ENCODE peak calls at places on chromosome 10, in nine cellular contexts. One of them, this sample, is unnamed.

GRCh38 chr10:51311232-51311631 is 236.9 kb downstream of the PRKG1 start:
- DNase-seq in foreskin fibroblast: no peak
- DNase-seq in sigmoid colon: no peak
- DNase-seq in CD8-positive, alpha-beta memory T cell: no peak
- DNase-seq in AG04450: no peak
- DNase-seq in NB4: no peak
- DNase-seq in adipocyte: peak
- DNase-seq in IMR-90: peak
- DNase-seq in GM23338: no peak
- DNase-seq in this sample: no peak

GRCh38 chr10:101018600-101019439 is 12.1 kb downstream of the PDZD7 start:
- DNase-seq in IMR-90: peak
- DNase-seq in sigmoid colon: no peak
- DNase-seq in foreskin fibroblast: peak
- DNase-seq in CD8-positive, alpha-beta memory T cell: peak
- DNase-seq in GM23338: peak
- DNase-seq in adipocyte: peak
- DNase-seq in NB4: peak
- DNase-seq in AG04450: no peak
- DNase-seq in this sample: peak

GRCh38 chr10:80460399-80461207 is 6.5 kb downstream of the TSPAN14 start:
- DNase-seq in CD8-positive, alpha-beta memory T cell: no peak
- DNase-seq in sigmoid colon: peak
- DNase-seq in NB4: peak
- DNase-seq in AG04450: no peak
- DNase-seq in IMR-90: peak
- DNase-seq in adipocyte: no peak
- DNase-seq in foreskin fibroblast: peak
- DNase-seq in GM23338: peak
- DNase-seq in this sample: peak

GRCh38 chr10:51327432-51327831 is 253.1 kb downstream of the PRKG1 start:
- DNase-seq in AG04450: no peak
- DNase-seq in sigmoid colon: no peak
- DNase-seq in foreskin fibroblast: no peak
- DNase-seq in IMR-90: no peak
- DNase-seq in adipocyte: no peak
- DNase-seq in GM23338: no peak
- DNase-seq in NB4: no peak
- DNase-seq in CD8-positive, alpha-beta memory T cell: no peak
- DNase-seq in this sample: no peak

GRCh38 chr10:17910144-17910789 is 41.5 kb upstream of the SLC39A12 start:
- DNase-seq in adipocyte: peak
- DNase-seq in GM23338: peak
- DNase-seq in foreskin fibroblast: peak
- DNase-seq in NB4: peak
- DNase-seq in sigmoid colon: peak
- DNase-seq in CD8-positive, alpha-beta memory T cell: no peak
- DNase-seq in AG04450: peak
- DNase-seq in IMR-90: peak
- DNase-seq in this sample: peak

GRCh38 chr10:98029149-98030092 is 1.0 kb downstream of the CRTAC1 start:
- DNase-seq in adipocyte: peak
- DNase-seq in sigmoid colon: no peak
- DNase-seq in IMR-90: no peak
- DNase-seq in GM23338: peak
- DNase-seq in NB4: no peak
- DNase-seq in AG04450: no peak
- DNase-seq in foreskin fibroblast: no peak
- DNase-seq in CD8-positive, alpha-beta memory T cell: no peak
- DNase-seq in this sample: no peak

GRCh38 chr10:77637986-77638765 is 568 bp upstream of the KCNMA1 start:
- DNase-seq in adipocyte: peak
- DNase-seq in foreskin fibroblast: peak
- DNase-seq in IMR-90: peak
- DNase-seq in NB4: no peak
- DNase-seq in GM23338: peak
- DNase-seq in AG04450: no peak
- DNase-seq in CD8-positive, alpha-beta memory T cell: no peak
- DNase-seq in sigmoid colon: peak
- DNase-seq in this sample: peak

GRCh38 chr10:95487994-95488393 is 73.2 kb downstream of the SORBS1 start:
- DNase-seq in AG04450: no peak
- DNase-seq in IMR-90: no peak
- DNase-seq in foreskin fibroblast: no peak
- DNase-seq in CD8-positive, alpha-beta memory T cell: no peak
- DNase-seq in adipocyte: no peak
- DNase-seq in sigmoid colon: no peak
- DNase-seq in GM23338: no peak
- DNase-seq in NB4: no peak
- DNase-seq in this sample: no peak

GRCh38 chr10:112509558-112510299 is 62.7 kb downstream of the VTI1A start:
- DNase-seq in sigmoid colon: no peak
- DNase-seq in GM23338: no peak
- DNase-seq in CD8-positive, alpha-beta memory T cell: no peak
- DNase-seq in foreskin fibroblast: no peak
- DNase-seq in AG04450: no peak
- DNase-seq in NB4: no peak
- DNase-seq in adipocyte: no peak
- DNase-seq in IMR-90: no peak
- DNase-seq in this sample: no peak

GRCh38 chr10:116631871-116632295 is 11.1 kb downstream of the PNLIPRP2 start:
- DNase-seq in CD8-positive, alpha-beta memory T cell: no peak
- DNase-seq in GM23338: no peak
- DNase-seq in foreskin fibroblast: no peak
- DNase-seq in IMR-90: no peak
- DNase-seq in sigmoid colon: no peak
- DNase-seq in adipocyte: no peak
- DNase-seq in NB4: no peak
- DNase-seq in AG04450: no peak
- DNase-seq in this sample: no peak

GRCh38 chr10:131846224-131847101 is 54.3 kb upstream of the PPP2R2D start:
- DNase-seq in CD8-positive, alpha-beta memory T cell: no peak
- DNase-seq in foreskin fibroblast: no peak
- DNase-seq in IMR-90: no peak
- DNase-seq in adipocyte: no peak
- DNase-seq in AG04450: no peak
- DNase-seq in NB4: no peak
- DNase-seq in sigmoid colon: no peak
- DNase-seq in GM23338: no peak
- DNase-seq in this sample: no peak

GRCh38 chr10:110273474-110273873 is 31.2 kb downstream of the SMNDC1 start:
- DNase-seq in adipocyte: peak
- DNase-seq in NB4: peak
- DNase-seq in AG04450: peak
- DNase-seq in foreskin fibroblast: peak
- DNase-seq in sigmoid colon: peak
- DNase-seq in IMR-90: peak
- DNase-seq in CD8-positive, alpha-beta memory T cell: no peak
- DNase-seq in GM23338: no peak
- DNase-seq in this sample: peak

GRCh38 chr10:94213980-94214379 is 148.8 kb downstream of the NOC3L start:
- DNase-seq in adipocyte: no peak
- DNase-seq in sigmoid colon: no peak
- DNase-seq in IMR-90: no peak
- DNase-seq in foreskin fibroblast: no peak
- DNase-seq in GM23338: no peak
- DNase-seq in NB4: no peak
- DNase-seq in AG04450: no peak
- DNase-seq in CD8-positive, alpha-beta memory T cell: no peak
- DNase-seq in this sample: no peak

GRCh38 chr10:4046722-4047354 is 261.8 kb upstream of the KLF6 start:
- DNase-seq in sigmoid colon: peak
- DNase-seq in foreskin fibroblast: no peak
- DNase-seq in GM23338: no peak
- DNase-seq in adipocyte: no peak
- DNase-seq in NB4: no peak
- DNase-seq in AG04450: no peak
- DNase-seq in CD8-positive, alpha-beta memory T cell: no peak
- DNase-seq in IMR-90: no peak
- DNase-seq in this sample: peak

GRCh38 chr10:59287587-59287986 is 74.8 kb downstream of the FAM13C start:
- DNase-seq in GM23338: no peak
- DNase-seq in AG04450: no peak
- DNase-seq in CD8-positive, alpha-beta memory T cell: no peak
- DNase-seq in foreskin fibroblast: no peak
- DNase-seq in adipocyte: no peak
- DNase-seq in IMR-90: no peak
- DNase-seq in sigmoid colon: no peak
- DNase-seq in NB4: no peak
- DNase-seq in this sample: no peak

GRCh38 chr10:48444861-48445841 is 138.7 kb downstream of the MAPK8 start:
- DNase-seq in GM23338: peak
- DNase-seq in NB4: no peak
- DNase-seq in CD8-positive, alpha-beta memory T cell: no peak
- DNase-seq in adipocyte: no peak
- DNase-seq in sigmoid colon: peak
- DNase-seq in foreskin fibroblast: no peak
- DNase-seq in IMR-90: no peak
- DNase-seq in AG04450: no peak
- DNase-seq in this sample: no peak

GRCh38 chr10:122140477-122140902 is 130.6 kb upstream of the BTBD16 start:
- DNase-seq in GM23338: no peak
- DNase-seq in AG04450: no peak
- DNase-seq in CD8-positive, alpha-beta memory T cell: no peak
- DNase-seq in sigmoid colon: peak
- DNase-seq in NB4: peak
- DNase-seq in adipocyte: peak
- DNase-seq in foreskin fibroblast: peak
- DNase-seq in IMR-90: peak
- DNase-seq in this sample: peak

GRCh38 chr10:122141821-122142651 is 129.1 kb upstream of the BTBD16 start:
- DNase-seq in NB4: no peak
- DNase-seq in foreskin fibroblast: no peak
- DNase-seq in GM23338: no peak
- DNase-seq in CD8-positive, alpha-beta memory T cell: no peak
- DNase-seq in IMR-90: peak
- DNase-seq in AG04450: no peak
- DNase-seq in adipocyte: no peak
- DNase-seq in sigmoid colon: no peak
- DNase-seq in this sample: peak

GRCh38 chr10:122139226-122139625 is 131.9 kb upstream of the BTBD16 start:
- DNase-seq in foreskin fibroblast: no peak
- DNase-seq in GM23338: no peak
- DNase-seq in AG04450: no peak
- DNase-seq in CD8-positive, alpha-beta memory T cell: no peak
- DNase-seq in NB4: no peak
- DNase-seq in sigmoid colon: no peak
- DNase-seq in adipocyte: no peak
- DNase-seq in IMR-90: no peak
- DNase-seq in this sample: no peak

GRCh38 chr10:122140941-122141623 is 130.0 kb upstream of the BTBD16 start:
- DNase-seq in IMR-90: peak
- DNase-seq in NB4: peak
- DNase-seq in AG04450: peak
- DNase-seq in sigmoid colon: peak
- DNase-seq in CD8-positive, alpha-beta memory T cell: no peak
- DNase-seq in adipocyte: peak
- DNase-seq in GM23338: no peak
- DNase-seq in foreskin fibroblast: peak
- DNase-seq in this sample: peak

GRCh38 chr10:122139627-122140151 is 131.4 kb upstream of the BTBD16 start:
- DNase-seq in sigmoid colon: no peak
- DNase-seq in NB4: no peak
- DNase-seq in AG04450: no peak
- DNase-seq in adipocyte: no peak
- DNase-seq in IMR-90: no peak
- DNase-seq in CD8-positive, alpha-beta memory T cell: no peak
- DNase-seq in foreskin fibroblast: peak
- DNase-seq in GM23338: no peak
- DNase-seq in this sample: peak
- H3K4me3 ChIP-seq in sigmoid colon: no peak
- H3K4me3 ChIP-seq in NB4: no peak
- H3K4me3 ChIP-seq in AG04450: no peak
- H3K4me3 ChIP-seq in adipocyte: no peak
- H3K4me3 ChIP-seq in IMR-90: no peak
- H3K4me3 ChIP-seq in CD8-positive, alpha-beta memory T cell: no peak
- H3K4me3 ChIP-seq in foreskin fibroblast: no peak
- H3K4me3 ChIP-seq in GM23338: no peak
- H3K4me3 ChIP-seq in this sample: no peak

GRCh38 chr10:127990846-127991542 is 84.1 kb downstream of the PTPRE start:
- DNase-seq in sigmoid colon: peak
- DNase-seq in CD8-positive, alpha-beta memory T cell: no peak
- DNase-seq in AG04450: no peak
- DNase-seq in NB4: no peak
- DNase-seq in IMR-90: peak
- DNase-seq in GM23338: no peak
- DNase-seq in foreskin fibroblast: peak
- DNase-seq in adipocyte: no peak
- DNase-seq in this sample: peak
- H3K4me3 ChIP-seq in sigmoid colon: no peak
- H3K4me3 ChIP-seq in CD8-positive, alpha-beta memory T cell: no peak
- H3K4me3 ChIP-seq in AG04450: no peak
- H3K4me3 ChIP-seq in NB4: no peak
- H3K4me3 ChIP-seq in IMR-90: no peak
- H3K4me3 ChIP-seq in GM23338: no peak
- H3K4me3 ChIP-seq in foreskin fibroblast: no peak
- H3K4me3 ChIP-seq in adipocyte: peak
- H3K4me3 ChIP-seq in this sample: no peak

GRCh38 chr10:102280397-102281015 is 35.2 kb downstream of the GBF1 start:
- DNase-seq in NB4: no peak
- DNase-seq in IMR-90: peak
- DNase-seq in adipocyte: peak
- DNase-seq in foreskin fibroblast: no peak
- DNase-seq in AG04450: no peak
- DNase-seq in sigmoid colon: no peak
- DNase-seq in GM23338: no peak
- DNase-seq in CD8-positive, alpha-beta memory T cell: no peak
- DNase-seq in this sample: peak
- H3K4me3 ChIP-seq in NB4: no peak
- H3K4me3 ChIP-seq in IMR-90: no peak
- H3K4me3 ChIP-seq in adipocyte: peak
- H3K4me3 ChIP-seq in foreskin fibroblast: no peak
- H3K4me3 ChIP-seq in AG04450: peak
- H3K4me3 ChIP-seq in sigmoid colon: peak
- H3K4me3 ChIP-seq in GM23338: no peak
- H3K4me3 ChIP-seq in CD8-positive, alpha-beta memory T cell: no peak
- H3K4me3 ChIP-seq in this sample: peak

DNA sequence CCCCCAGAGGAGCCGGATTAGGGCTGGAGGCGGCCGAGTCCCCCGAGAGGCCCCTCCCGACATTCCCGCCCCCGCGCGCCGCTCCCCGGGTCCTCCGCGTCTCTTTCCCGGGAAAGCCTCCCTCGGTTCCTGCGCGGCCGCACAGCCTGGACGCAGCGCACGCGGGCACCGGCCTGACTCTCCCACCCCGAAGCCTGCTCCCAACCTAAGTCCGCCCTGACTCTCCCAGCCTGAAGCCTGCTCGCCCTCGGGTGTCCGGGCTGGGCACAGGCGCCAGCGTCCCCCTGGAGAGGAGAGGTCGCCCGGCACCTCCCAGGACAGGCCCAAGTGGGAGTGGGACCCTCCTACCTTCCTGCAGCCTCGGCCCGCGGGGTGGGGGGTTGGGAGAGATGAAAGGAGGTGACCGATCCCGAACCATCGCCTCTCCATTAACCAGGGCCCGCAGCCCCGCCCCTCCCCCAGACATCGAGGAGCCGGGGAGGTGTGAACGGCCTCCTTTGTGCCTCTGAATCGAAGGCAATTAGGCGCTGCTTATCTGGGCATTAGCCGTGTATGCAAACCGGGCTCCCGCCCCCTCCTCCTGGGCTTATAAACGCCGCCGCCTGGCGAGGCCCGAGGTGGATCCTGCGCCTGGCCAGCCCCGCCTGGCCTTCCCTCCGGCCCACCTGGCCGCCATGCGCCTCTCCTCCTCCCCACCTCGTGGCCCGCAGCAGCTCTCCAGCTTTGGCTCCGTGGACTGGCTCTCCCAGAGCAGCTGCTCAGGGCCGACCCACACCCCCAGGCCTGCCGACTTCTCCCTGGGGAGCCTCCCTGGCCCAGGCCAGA is at the start of gene VENTX:
- DNase-seq in foreskin fibroblast: no peak
- DNase-seq in IMR-90: no peak
- DNase-seq in sigmoid colon: no peak
- DNase-seq in adipocyte: peak
- DNase-seq in NB4: no peak
- DNase-seq in AG04450: no peak
- DNase-seq in GM23338: peak
- DNase-seq in CD8-positive, alpha-beta memory T cell: no peak
- DNase-seq in this sample: no peak
- H3K4me3 ChIP-seq in foreskin fibroblast: no peak
- H3K4me3 ChIP-seq in IMR-90: no peak
- H3K4me3 ChIP-seq in sigmoid colon: peak
- H3K4me3 ChIP-seq in adipocyte: no peak
- H3K4me3 ChIP-seq in NB4: no peak
- H3K4me3 ChIP-seq in AG04450: no peak
- H3K4me3 ChIP-seq in GM23338: peak
- H3K4me3 ChIP-seq in CD8-positive, alpha-beta memory T cell: no peak
- H3K4me3 ChIP-seq in this sample: no peak

This sample was measured in fibroblast of the aortic adventitia.